ENCODE peak calls at places on chromosomes 11 and 22, in five cellular contexts. One of them, this sample, is unnamed.

GRCh38 chr11:112279901-112280267 is 19.2 kb upstream of the PLET1 start:
- DNase-seq in B cell: peak
- DNase-seq in T-helper 1 cell: peak
- DNase-seq in ELF-1: peak
- DNase-seq in neural crest cell: peak
- DNase-seq in this sample: peak

GRCh38 chr22:27461470-27461869 is 340.1 kb downstream of the MN1 start:
- DNase-seq in B cell: no peak
- DNase-seq in T-helper 1 cell: no peak
- DNase-seq in ELF-1: peak
- DNase-seq in neural crest cell: no peak
- DNase-seq in this sample: no peak

GRCh38 chr11:116851631-116852030 is 14.2 kb upstream of the APOA1 start:
- DNase-seq in B cell: peak
- DNase-seq in T-helper 1 cell: peak
- DNase-seq in ELF-1: no peak
- DNase-seq in neural crest cell: no peak
- DNase-seq in this sample: peak

GRCh38 chr11:103125462-103125861 is 16.2 kb downstream of the DYNC2H1 start:
- DNase-seq in B cell: no peak
- DNase-seq in T-helper 1 cell: no peak
- DNase-seq in ELF-1: no peak
- DNase-seq in neural crest cell: no peak
- DNase-seq in this sample: no peak

GRCh38 chr11:112697371-112697770 is 263.8 kb upstream of the NCAM1 start:
- DNase-seq in B cell: no peak
- DNase-seq in T-helper 1 cell: no peak
- DNase-seq in ELF-1: no peak
- DNase-seq in neural crest cell: peak
- DNase-seq in this sample: no peak

GRCh38 chr11:69335010-69335409 is 41.1 kb downstream of the MYEOV start:
- DNase-seq in B cell: no peak
- DNase-seq in T-helper 1 cell: no peak
- DNase-seq in ELF-1: no peak
- DNase-seq in neural crest cell: no peak
- DNase-seq in this sample: no peak

GRCh38 chr11:27673979-27674663 is 26.1 kb downstream of the BDNF start:
- DNase-seq in B cell: no peak
- DNase-seq in T-helper 1 cell: no peak
- DNase-seq in ELF-1: no peak
- DNase-seq in neural crest cell: no peak
- DNase-seq in this sample: no peak

GRCh38 chr11:12287374-12288211 is 89.8 kb upstream of the PARVA start:
- DNase-seq in B cell: no peak
- DNase-seq in T-helper 1 cell: no peak
- DNase-seq in ELF-1: peak
- DNase-seq in neural crest cell: peak
- DNase-seq in this sample: no peak

GRCh38 chr22:36864454-36865215 is 3.8 kb downstream of the NCF4 start:
- DNase-seq in B cell: no peak
- DNase-seq in T-helper 1 cell: no peak
- DNase-seq in ELF-1: no peak
- DNase-seq in neural crest cell: no peak
- DNase-seq in this sample: no peak

GRCh38 chr11:119320593-119321524 is 3.9 kb upstream of the MCAM start:
- DNase-seq in B cell: peak
- DNase-seq in T-helper 1 cell: peak
- DNase-seq in ELF-1: peak
- DNase-seq in neural crest cell: peak
- DNase-seq in this sample: no peak

GRCh38 chr11:74949748-74950127 is 672 bp downstream of the SPCS2 start:
- DNase-seq in B cell: no peak
- DNase-seq in T-helper 1 cell: no peak
- DNase-seq in ELF-1: peak
- DNase-seq in neural crest cell: no peak
- DNase-seq in this sample: no peak

GRCh38 chr11:81444306-81444705 is 1289.4 kb downstream of the FAM181B start:
- DNase-seq in B cell: no peak
- DNase-seq in T-helper 1 cell: no peak
- DNase-seq in ELF-1: no peak
- DNase-seq in neural crest cell: no peak
- DNase-seq in this sample: no peak

GRCh38 chr11:124644426-124645280 is 22.0 kb downstream of the TBRG1 start:
- DNase-seq in B cell: peak
- DNase-seq in T-helper 1 cell: peak
- DNase-seq in ELF-1: peak
- DNase-seq in neural crest cell: peak
- DNase-seq in this sample: no peak

GRCh38 chr22:50581031-50581949 is 1.4 kb downstream of the CHKB start:
- DNase-seq in B cell: no peak
- DNase-seq in T-helper 1 cell: no peak
- DNase-seq in ELF-1: no peak
- DNase-seq in neural crest cell: no peak
- DNase-seq in this sample: no peak

GRCh38 chr11:45056529-45056928 is 89.9 kb upstream of the PRDM11 start:
- DNase-seq in B cell: no peak
- DNase-seq in T-helper 1 cell: no peak
- DNase-seq in ELF-1: peak
- DNase-seq in neural crest cell: no peak
- DNase-seq in this sample: no peak

GRCh38 chr11:117045196-117045595 is 53.0 kb downstream of the SIK3 start:
- DNase-seq in B cell: no peak
- DNase-seq in T-helper 1 cell: no peak
- DNase-seq in ELF-1: no peak
- DNase-seq in neural crest cell: no peak
- DNase-seq in this sample: no peak

GRCh38 chr11:59182457-59183151 is 10.7 kb downstream of the DTX4 start:
- DNase-seq in B cell: peak
- DNase-seq in T-helper 1 cell: no peak
- DNase-seq in ELF-1: peak
- DNase-seq in neural crest cell: no peak
- DNase-seq in this sample: no peak

GRCh38 chr11:116931206-116931953 is 94.0 kb upstream of the APOA1 start:
- DNase-seq in B cell: peak
- DNase-seq in T-helper 1 cell: peak
- DNase-seq in ELF-1: no peak
- DNase-seq in neural crest cell: no peak
- DNase-seq in this sample: no peak

GRCh38 chr22:25702046-25702445 is 39.9 kb upstream of the MYO18B start:
- DNase-seq in B cell: peak
- DNase-seq in T-helper 1 cell: peak
- DNase-seq in ELF-1: no peak
- DNase-seq in neural crest cell: no peak
- DNase-seq in this sample: no peak

GRCh38 chr11:73268671-73269271 is 3.4 kb upstream of the P2RY6 start:
- DNase-seq in B cell: no peak
- DNase-seq in T-helper 1 cell: no peak
- DNase-seq in ELF-1: no peak
- DNase-seq in neural crest cell: no peak
- DNase-seq in this sample: no peak

GRCh38 chr11:72321381-72321996 is 77.5 kb upstream of the PHOX2A start:
- DNase-seq in B cell: no peak
- DNase-seq in T-helper 1 cell: no peak
- DNase-seq in ELF-1: no peak
- DNase-seq in neural crest cell: no peak
- DNase-seq in this sample: no peak

GRCh38 chr11:69801513-69802335 is 17.5 kb downstream of the FGF3 start:
- DNase-seq in B cell: peak
- DNase-seq in T-helper 1 cell: no peak
- DNase-seq in ELF-1: peak
- DNase-seq in neural crest cell: peak
- DNase-seq in this sample: peak

GRCh38 chr11:11346249-11346648 is 6.8 kb downstream of the CSNK2A3 start:
- DNase-seq in B cell: no peak
- DNase-seq in T-helper 1 cell: no peak
- DNase-seq in ELF-1: no peak
- DNase-seq in neural crest cell: no peak
- DNase-seq in this sample: no peak

GRCh38 chr11:73393479-73394415 is 17.5 kb downstream of the RELT start:
- DNase-seq in B cell: peak
- DNase-seq in T-helper 1 cell: peak
- DNase-seq in ELF-1: peak
- DNase-seq in neural crest cell: peak
- DNase-seq in this sample: no peak

GRCh38 chr11:33830903-33831648 is 56.8 kb upstream of the FBXO3 start:
- DNase-seq in B cell: no peak
- DNase-seq in T-helper 1 cell: no peak
- DNase-seq in ELF-1: no peak
- DNase-seq in neural crest cell: no peak
- DNase-seq in this sample: no peak

GRCh38 chr11:28470180-28470579 is 362.0 kb downstream of the METTL15 start:
- DNase-seq in B cell: no peak
- DNase-seq in T-helper 1 cell: no peak
- DNase-seq in ELF-1: no peak
- DNase-seq in neural crest cell: no peak
- DNase-seq in this sample: no peak

GRCh38 chr11:105588001-105588400 is 21.9 kb upstream of the GRIA4 start:
- DNase-seq in B cell: no peak
- DNase-seq in T-helper 1 cell: no peak
- DNase-seq in ELF-1: no peak
- DNase-seq in neural crest cell: no peak
- DNase-seq in this sample: no peak

GRCh38 chr22:36826262-36826661 is 9.4 kb upstream of the PVALB start:
- DNase-seq in B cell: no peak
- DNase-seq in T-helper 1 cell: no peak
- DNase-seq in ELF-1: no peak
- DNase-seq in neural crest cell: no peak
- DNase-seq in this sample: no peak